ENCODE peak calls at places on chromosomes 13 and 19, in nine cellular contexts. Z is GM20000, F is AG20443, W is Caco-2, O is occipital lobe, B is adrenal gland, K is AG04449, N is T-helper 1 cell, T is aorta. I is an unnamed sample.
A peak's percentile ranks its signal among the peaks of the same experiment; 100 is the strongest.

GRCh38 chr13:44646044-44646443 is 69.9 kb upstream of the TSC22D1 start:
- DNase-seq in Z (no peak), F (no peak), W (no peak), O (no peak), B (no peak), K (no peak), N (no peak), T (no peak), I (no peak)

GRCh38 chr13:26485786-26486185 is 71.7 kb upstream of the WASF3 start:
- DNase-seq in Z (no peak), F (peak; percentile 65), W (no peak), O (no peak), B (no peak), K (no peak), N (no peak), T (peak; percentile 39), I (no peak)

GRCh38 chr19:45676851-45677263 is 8.8 kb downstream of the GIPR start:
- DNase-seq in Z (peak; percentile 56), F (no peak), W (no peak), O (no peak), B (no peak), K (no peak), N (peak; percentile 41), T (no peak), I (no peak)

GRCh38 chr13:44278164-44278563 is 95.5 kb upstream of the SERP2 start:
- DNase-seq in Z (no peak), F (no peak), W (no peak), O (no peak), B (peak; percentile 48), K (no peak), N (no peak), T (no peak), I (no peak)

GRCh38 chr19:49019242-49019932 is 2.5 kb upstream of the LHB start:
- DNase-seq in Z (peak; percentile 89), F (peak; percentile 72), W (peak; percentile 84), O (no peak), B (peak; percentile 72), K (no peak), N (peak; percentile 60), T (peak; percentile 89), I (peak; percentile 71)

GRCh38 chr13:113558461-113558860 is 26.1 kb upstream of the TFDP1 start:
- DNase-seq in Z (no peak), F (no peak), W (peak; percentile 21), O (no peak), B (no peak), K (no peak), N (no peak), T (no peak), I (no peak)

GRCh38 chr13:33441015-33441414 is 155.5 kb upstream of the STARD13 start:
- DNase-seq in Z (no peak), F (peak; percentile 11), W (no peak), O (no peak), B (peak; percentile 60), K (no peak), N (no peak), T (no peak), I (peak; percentile 6)

GRCh38 chr19:39409886-39410619 is 2.4 kb upstream of the PLEKHG2 start:
- DNase-seq in Z (peak; percentile 83), F (peak; percentile 51), W (peak; percentile 76), O (no peak), B (peak; percentile 82), K (no peak), N (peak; percentile 68), T (peak; percentile 95), I (peak; percentile 73)

GRCh38 chr19:33374406-33374703 is 846 bp downstream of the CEBPG start:
- DNase-seq in Z (no peak), F (no peak), W (no peak), O (peak; percentile 29), B (peak; percentile 61), K (no peak), N (no peak), T (no peak), I (peak; percentile 85)

GRCh38 chr19:2417881-2418406 is 9.4 kb downstream of the TIMM13 start:
- DNase-seq in Z (no peak), F (no peak), W (no peak), O (no peak), B (no peak), K (no peak), N (no peak), T (no peak), I (no peak)

I was measured in erythroblast.